ENCODE peak calls at places on chromosome 17, in eight cellular contexts. W is tibial nerve, O is stomach, Y is sigmoid colon, Z is esophagus muscularis mucosa, M is GM12878, B is SK-N-SH, H is H1. K is an unnamed sample.

GRCh38 chr17:81119223-81120148 is 45.8 kb upstream of the PVALEF start:
- DNase-seq in W (peak; percentile 83), M (peak; percentile 32), Y (peak; percentile 87), O (peak; percentile 89), Z (peak; percentile 93), H (peak; percentile 82), B (peak; percentile 96), K (peak; percentile 71)

GRCh38 chr17:74641224-74641948 is 17.8 kb upstream of the CD300E start:
- DNase-seq in W (no peak), O (no peak), Y (no peak), M (peak; percentile 44), H (no peak), Z (no peak), B (no peak), K (no peak)

GRCh38 chr17:13957636-13958035 is 111.7 kb upstream of the COX10 start:
- DNase-seq in Z (no peak), O (no peak), H (no peak), M (no peak), Y (no peak), B (no peak), W (no peak), K (no peak)

GRCh38 chr17:8060274-8060673 is 21.4 kb downstream of the ALOX15B start:
- DNase-seq in Y (peak; percentile 65), O (peak; percentile 64), W (no peak), Z (no peak), B (peak; percentile 80), H (no peak), M (peak; percentile 19), K (peak; percentile 66)

GRCh38 chr17:9329251-9329921 is 246.2 kb downstream of the STX8 start:
- DNase-seq in Y (no peak), W (no peak), O (no peak), M (no peak), B (no peak), H (no peak), Z (no peak), K (no peak)

GRCh38 chr17:70119545-70119944 is 44.5 kb downstream of the KCNJ16 start:
- DNase-seq in O (no peak), W (no peak), H (no peak), Y (no peak), Z (no peak), B (no peak), M (no peak), K (no peak)

GRCh38 chr17:12256380-12256995 is 235.8 kb downstream of the MAP2K4 start:
- DNase-seq in H (no peak), Y (peak; percentile 74), W (no peak), M (peak; percentile 3), Z (no peak), B (peak; percentile 43), O (peak; percentile 53), K (peak; percentile 18)

GRCh38 chr17:17749025-17749772 is 67.9 kb downstream of the RAI1 start:
- DNase-seq in B (peak; percentile 81), Z (no peak), M (no peak), O (no peak), H (no peak), W (no peak), Y (no peak), K (no peak)

GRCh38 chr17:59366040-59366757 is 34.7 kb downstream of the YPEL2 start:
- DNase-seq in M (no peak), W (no peak), Y (no peak), Z (no peak), B (no peak), O (peak; percentile 48), H (peak; percentile 79), K (no peak)

GRCh38 chr17:29664743-29665479 is 42.2 kb upstream of the CORO6 start:
- DNase-seq in O (no peak), M (no peak), Y (no peak), B (no peak), W (no peak), H (no peak), Z (no peak), K (no peak)

GRCh38 chr17:48678141-48678971 is 44.0 kb downstream of the PRAC1 start:
- DNase-seq in M (peak; percentile 9), W (peak; percentile 33), H (peak; percentile 51), Y (peak; percentile 70), O (peak; percentile 71), Z (no peak), B (peak; percentile 87), K (peak; percentile 68)

GRCh38 chr17:36602030-36602737 is 801 bp downstream of the MRM1 start:
- DNase-seq in B (no peak), H (no peak), Y (no peak), W (no peak), O (no peak), M (no peak), Z (no peak), K (peak; percentile 32)

GRCh38 chr17:55062921-55063320 is 94.4 kb downstream of the STXBP4 start:
- DNase-seq in Y (no peak), H (no peak), O (no peak), B (no peak), M (no peak), Z (no peak), W (no peak), K (no peak)

GRCh38 chr17:28956112-28956511 is 4.8 kb upstream of the PHF12 start:
- DNase-seq in H (no peak), Y (peak; percentile 50), W (no peak), M (no peak), O (no peak), Z (no peak), B (no peak), K (no peak)

GRCh38 chr17:75069783-75070182 is 18.0 kb upstream of the SLC16A5 start:
- DNase-seq in Z (no peak), W (no peak), H (no peak), B (peak; percentile 58), M (no peak), O (peak; percentile 43), Y (no peak), K (no peak)

GRCh38 chr17:9951803-9952202 is 46.7 kb upstream of the RCVRN start:
- DNase-seq in Z (no peak), W (no peak), M (no peak), O (no peak), Y (no peak), B (no peak), H (no peak), K (no peak)

GRCh38 chr17:29078183-29079045 is 35.5 kb downstream of the PIPOX start:
- DNase-seq in B (no peak), H (no peak), O (no peak), Y (no peak), Z (no peak), W (no peak), M (no peak), K (no peak)

GRCh38 chr17:31529841-31530251 is 138.4 kb downstream of the RAB11FIP4 start:
- DNase-seq in B (no peak), W (no peak), H (no peak), Z (no peak), O (no peak), Y (no peak), M (no peak), K (no peak)

GRCh38 chr17:41537990-41538389 is 9.9 kb upstream of the KRT19 start:
- DNase-seq in O (no peak), Z (no peak), M (no peak), H (no peak), W (no peak), B (no peak), Y (no peak), K (no peak)

GRCh38 chr17:40130352-40131042 is 8.7 kb downstream of the MSL1 start:
- DNase-seq in Y (peak; percentile 74), Z (no peak), O (peak; percentile 47), W (no peak), M (no peak), H (no peak), B (no peak), K (no peak)

GRCh38 chr17:40139566-40140058 is 725 bp upstream of the CASC3 start:
- DNase-seq in M (no peak), H (no peak), O (no peak), Y (no peak), Z (no peak), W (no peak), B (no peak), K (peak; percentile 22)

GRCh38 chr17:40129498-40129897 is 7.7 kb downstream of the MSL1 start:
- DNase-seq in Z (no peak), Y (no peak), M (no peak), O (no peak), H (no peak), B (no peak), W (no peak), K (no peak)

GRCh38 chr17:40134184-40134583 is 6.2 kb upstream of the CASC3 start:
- DNase-seq in Z (no peak), M (no peak), H (no peak), O (peak; percentile 47), Y (no peak), W (no peak), B (no peak), K (peak; percentile 45)
- H3K36me3 ChIP-seq in Z (peaks cover 84% of the 10 kb centered on the region), M (peaks cover 49% of the 10 kb centered on the region), H (peaks cover 50% of the 10 kb centered on the region), O (peaks cover 87% of the 10 kb centered on the region), Y (peaks cover 83% of the 10 kb centered on the region), W (peaks cover 5% of the 10 kb centered on the region), B (peaks cover 74% of the 10 kb centered on the region), K (no peaks in the 10 kb centered on the region)

DNA sequence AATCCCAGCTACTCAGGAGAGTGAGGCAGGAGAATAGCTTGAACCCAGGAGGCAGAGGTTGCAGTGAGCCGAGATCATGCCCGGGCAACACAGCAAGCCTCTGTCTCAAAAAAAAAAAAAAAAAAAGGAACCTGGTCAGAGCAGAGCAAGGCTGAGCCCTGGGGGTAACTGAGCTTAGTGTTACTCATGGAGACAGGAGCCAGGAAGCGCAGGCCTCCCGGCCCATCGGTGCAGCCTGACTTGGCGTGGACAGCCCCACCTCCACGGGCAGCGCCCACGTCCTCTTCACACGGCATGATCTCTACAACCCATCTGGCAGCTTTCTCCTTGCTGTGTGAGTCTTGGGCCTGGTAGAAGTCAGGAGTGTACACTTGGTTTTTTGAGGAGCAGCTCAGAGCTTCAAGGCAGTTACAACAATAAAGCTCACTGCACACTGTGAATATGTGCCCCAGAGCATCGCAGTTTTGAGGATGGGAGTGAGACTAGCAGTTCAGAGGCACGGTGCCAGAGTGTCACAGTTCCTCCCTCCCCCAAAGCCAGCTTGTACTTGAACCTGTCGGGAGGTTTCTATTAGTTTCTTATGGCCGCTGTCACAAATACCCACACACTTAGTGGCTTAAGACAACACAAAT is 129.9 kb downstream of the RAP1GAP2 start:
- DNase-seq in Y (no peak), Z (no peak), O (no peak), H (no peak), M (no peak), B (peak; percentile 69), W (no peak), K (no peak)
- TF ChIP-seq EP300 in Y (no peak), Z (no peak), O (no peak), H (no peak), M (no peak), B (no peak), W (no peak), K (no peak)

DNA sequence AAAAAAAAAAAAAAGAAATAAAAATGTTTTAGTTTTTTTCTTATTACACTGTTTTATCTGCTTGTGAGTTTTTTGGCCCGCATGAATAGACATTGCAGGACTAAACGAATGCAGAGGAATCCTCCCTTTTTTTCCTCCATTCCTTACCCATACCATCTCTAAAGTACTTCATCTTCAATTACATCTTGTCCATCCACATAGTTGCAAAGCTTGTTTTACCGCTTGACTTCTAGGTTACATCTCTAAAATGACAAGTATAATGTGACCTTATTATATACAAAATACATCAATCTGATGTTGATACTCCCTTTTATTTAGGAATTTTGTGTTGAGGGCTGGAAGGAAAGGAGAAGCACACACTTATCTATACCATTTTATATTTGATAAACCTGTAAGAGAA is 12.8 kb downstream of the RETREG3 start:
- DNase-seq in H (no peak), O (no peak), M (no peak), B (no peak), Y (no peak), W (no peak), Z (no peak), K (no peak)
- H3K36me3 ChIP-seq in H (peaks cover 2% of the 10 kb centered on the region), O (peaks cover 46% of the 10 kb centered on the region), M (peaks cover 13% of the 10 kb centered on the region), B (no peaks in the 10 kb centered on the region), Y (peaks cover 23% of the 10 kb centered on the region), W (peaks cover 2% of the 10 kb centered on the region), Z (peaks cover 28% of the 10 kb centered on the region), K (no peaks in the 10 kb centered on the region)

GRCh38 chr17:73343168-73343634 is 31.4 kb upstream of the CDC42EP4 start:
- DNase-seq in O (no peak), W (peak; percentile 56), B (peak; percentile 94), H (peak; percentile 75), Z (no peak), Y (peak; percentile 95), M (no peak), K (peak; percentile 51)
- TF ChIP-seq EP300 in O (no peak), W (no peak), B (peak; percentile 56), H (peak; percentile 81), Z (no peak), Y (no peak), M (no peak), K (no peak)